ENCODE peak calls at places on chromosomes 6 and 20, in six cellular contexts. W is A549, D is HepG2, G is endothelial cell of umbilical vein, C is GM12878, S is K562. H is an unnamed sample.

GRCh38 chr6:165222315-165223025 is 86.9 kb downstream of the C6orf118 start:
- DNase-seq in W (no peak), D (no peak), G (no peak), C (no peak), S (no peak), H (no peak)

GRCh38 chr6:113570176-113570575 is 287.0 kb upstream of the MARCKS start:
- DNase-seq in W (no peak), D (no peak), G (no peak), C (no peak), S (no peak), H (no peak)

GRCh38 chr6:36216559-36216958 is 20.0 kb downstream of the BRPF3 start:
- DNase-seq in W (no peak), D (no peak), G (peak; percentile 33), C (no peak), S (no peak), H (no peak)

GRCh38 chr6:166330612-166331011 is 11.7 kb downstream of the SFT2D1 start:
- DNase-seq in W (peak; percentile 12), D (peak; percentile 89), G (no peak), C (no peak), S (peak; percentile 93), H (no peak)

GRCh38 chr6:152993431-152993830 is 9.1 kb downstream of the MTRF1L start:
- DNase-seq in W (peak; percentile 19), D (peak; percentile 30), G (no peak), C (no peak), S (no peak), H (peak; percentile 33)

GRCh38 chr6:138431276-138432062 is 27.4 kb downstream of the HEBP2 start:
- DNase-seq in W (no peak), D (no peak), G (no peak), C (no peak), S (no peak), H (peak; percentile 17)

GRCh38 chr6:43014434-43014909 is 423 bp downstream of the KLHDC3 start:
- DNase-seq in W (peak; percentile 14), D (no peak), G (peak; percentile 44), C (no peak), S (no peak), H (no peak)

GRCh38 chr6:23705691-23706090 is 420.3 kb upstream of the NRSN1 start:
- DNase-seq in W (no peak), D (no peak), G (no peak), C (no peak), S (no peak), H (no peak)

GRCh38 chr20:56439784-56440291 is 27.8 kb downstream of the CASS4 start:
- DNase-seq in W (no peak), D (no peak), G (peak; percentile 23), C (no peak), S (no peak), H (peak; percentile 36)

GRCh38 chr6:50825375-50826036 is 6.8 kb downstream of the TFAP2B start:
- DNase-seq in W (no peak), D (no peak), G (no peak), C (no peak), S (peak; percentile 68), H (no peak)

GRCh38 chr6:35051997-35052583 is 89.0 kb downstream of the TCP11 start:
- DNase-seq in W (no peak), D (peak; percentile 42), G (no peak), C (no peak), S (no peak), H (no peak)

GRCh38 chr6:166728884-166729530 is 102.0 kb upstream of the RPS6KA2 start:
- DNase-seq in W (no peak), D (no peak), G (no peak), C (no peak), S (no peak), H (peak; percentile 86)

GRCh38 chr6:91083226-91083625 is 496.4 kb upstream of the MAP3K7 start:
- DNase-seq in W (no peak), D (no peak), G (no peak), C (no peak), S (no peak), H (no peak)

GRCh38 chr6:12529364-12530019 is 187.1 kb upstream of the PHACTR1 start:
- DNase-seq in W (no peak), D (no peak), G (no peak), C (no peak), S (no peak), H (no peak)
- TF ChIP-seq MYC in W (no peak), D (no peak), G (no peak), C (no peak), S (no peak), H (no peak)

GRCh38 chr6:168231393-168231957 is 88.1 kb downstream of the DACT2 start:
- DNase-seq in W (no peak), D (no peak), G (no peak), C (no peak), S (no peak), H (no peak)
- TF ChIP-seq MYC in W (no peak), D (no peak), G (no peak), C (no peak), S (no peak), H (no peak)

DNA sequence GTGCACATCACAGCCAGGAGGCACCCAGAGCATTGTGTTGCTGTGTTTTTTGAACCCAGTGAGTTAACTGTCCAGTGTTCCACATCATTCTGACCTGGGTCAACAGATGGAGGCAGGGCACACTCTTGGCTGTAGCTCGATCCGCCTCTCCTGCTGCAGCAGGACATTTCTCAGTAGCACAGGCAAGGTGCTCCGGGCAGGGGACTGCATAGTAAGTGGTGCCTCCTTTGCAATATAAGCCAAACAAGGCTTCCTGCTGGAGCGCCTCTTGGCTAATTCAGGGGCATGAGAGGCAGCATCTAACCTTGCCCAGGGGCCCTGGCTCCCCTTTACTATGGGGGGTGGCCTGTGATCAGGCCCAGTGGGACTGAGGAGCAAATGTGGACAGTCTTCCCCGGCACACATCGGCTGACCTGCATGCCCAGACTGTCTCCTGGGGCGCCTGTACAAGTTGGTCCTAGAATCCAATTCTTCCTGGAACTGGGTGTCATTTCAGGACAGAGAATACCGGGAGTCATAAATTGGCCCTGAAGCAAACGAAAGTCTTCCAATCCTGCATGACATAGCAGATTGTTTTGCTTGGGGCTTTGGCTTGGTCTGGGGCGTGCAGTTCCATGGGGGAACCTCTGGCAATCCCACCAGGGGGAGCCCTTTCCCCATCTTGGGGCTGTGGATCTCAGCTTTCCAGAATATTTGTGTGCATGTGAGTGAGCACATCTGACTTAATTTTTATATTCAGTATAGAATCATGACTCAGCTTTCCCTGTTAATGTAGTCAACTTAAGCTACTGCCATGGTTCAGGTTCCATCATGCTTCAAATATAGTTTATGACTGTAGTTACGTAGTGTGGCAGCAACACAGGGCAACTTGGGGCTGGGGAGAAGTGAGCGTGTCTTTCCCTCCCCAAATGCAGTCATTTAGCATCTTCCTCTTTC is 56.0 kb upstream of the DDR1 start:
- DNase-seq in W (peak; percentile 70), D (peak; percentile 85), G (peak; percentile 92), C (no peak), S (peak; percentile 94), H (peak; percentile 80)
- TF ChIP-seq MYC in W (peak; percentile 29), D (peak; percentile 39), G (no peak), C (no peak), S (no peak), H (peak; percentile 47)

GRCh38 chr20:24969203-24970029 is 20.3 kb downstream of the CST7 start:
- DNase-seq in W (no peak), D (no peak), G (no peak), C (no peak), S (no peak), H (no peak)
- TF ChIP-seq MYC in W (no peak), D (no peak), G (no peak), C (no peak), S (no peak), H (no peak)

DNA sequence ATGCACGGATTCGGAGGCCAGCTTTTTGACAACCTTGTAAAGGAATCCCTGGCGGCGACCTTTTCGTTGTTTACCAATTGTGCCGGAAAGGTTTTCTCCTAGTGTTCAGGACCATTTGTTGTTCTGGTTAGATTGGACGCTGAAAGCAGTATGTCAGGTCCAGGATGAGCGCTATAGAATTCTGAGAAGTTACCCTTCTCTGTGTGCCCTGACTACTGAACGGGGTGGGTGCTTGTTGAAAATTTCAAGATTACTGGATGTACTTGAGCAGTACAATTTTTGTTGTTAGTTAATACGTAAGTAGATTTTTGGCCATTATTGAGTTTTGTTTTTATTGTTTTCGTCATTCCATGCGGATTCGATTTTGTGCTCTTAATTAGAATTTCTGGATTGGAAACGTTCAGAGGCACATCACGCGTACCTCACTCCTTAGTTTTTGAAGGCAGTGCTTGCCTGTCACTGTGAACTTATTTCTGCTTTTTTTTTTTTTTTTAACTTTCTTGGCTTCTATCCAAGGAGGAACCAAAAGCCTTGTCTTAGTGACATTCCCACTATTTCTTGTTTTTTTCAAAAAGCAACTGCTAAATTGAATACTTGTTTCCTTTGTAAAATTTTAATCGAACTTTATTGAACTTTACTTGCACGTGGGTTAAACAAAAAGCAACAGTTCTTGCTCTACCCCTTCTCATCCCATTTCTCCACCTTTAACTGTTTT is 898 bp downstream of the XRN2 start:
- DNase-seq in W (no peak), D (no peak), G (no peak), C (no peak), S (no peak), H (peak; percentile 37)
- TF ChIP-seq MYC in W (no peak), D (no peak), G (no peak), C (no peak), S (no peak), H (no peak)

DNA sequence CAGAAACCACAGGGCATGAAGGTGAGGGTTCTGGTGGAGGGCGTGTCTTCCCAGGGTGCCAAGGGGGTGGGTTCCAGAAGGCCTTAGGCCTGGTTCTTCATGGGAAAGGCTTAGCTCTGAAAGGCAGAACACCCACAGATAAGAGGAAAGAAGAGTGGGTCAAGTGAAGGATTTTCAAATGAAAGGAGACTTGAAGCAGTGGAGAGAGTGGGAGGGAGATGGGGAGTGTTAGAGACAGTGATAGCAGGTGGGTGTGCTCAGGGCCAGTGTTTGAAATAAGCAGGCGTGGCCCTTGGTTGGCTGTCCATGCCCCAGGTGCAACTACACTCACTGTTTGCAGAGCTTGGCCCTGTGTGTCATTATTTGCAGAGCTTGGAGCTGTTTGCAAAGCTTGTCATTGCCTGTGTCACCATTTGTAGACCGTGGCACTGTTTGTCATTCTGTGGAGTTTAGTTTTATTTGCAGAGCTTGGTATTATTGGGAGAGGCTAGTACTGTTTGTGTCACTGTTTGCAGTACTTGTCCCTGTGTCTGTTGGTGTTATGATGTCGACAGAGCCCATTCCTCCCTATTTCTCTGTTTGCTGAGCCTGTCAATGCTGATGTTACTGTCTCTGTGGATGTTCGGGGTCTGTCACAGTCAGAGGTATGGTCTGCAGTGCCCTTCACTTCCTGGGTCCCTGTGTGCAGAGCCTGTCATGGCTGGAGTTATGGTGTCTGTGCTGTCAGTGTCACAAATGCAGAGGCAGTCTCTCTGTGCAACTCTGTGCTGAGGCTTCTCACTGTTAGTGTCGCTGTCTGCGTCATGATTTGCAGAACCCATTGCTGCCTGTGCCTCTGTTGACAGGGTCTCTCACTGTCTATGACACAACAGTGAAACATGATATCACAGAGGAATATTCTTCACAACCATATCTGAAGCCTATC is 127.7 kb upstream of the LRFN2 start:
- DNase-seq in W (peak; percentile 18), D (peak; percentile 97), G (no peak), C (no peak), S (no peak), H (no peak)
- TF ChIP-seq MYC in W (no peak), D (no peak), G (no peak), C (no peak), S (no peak), H (no peak)

DNA sequence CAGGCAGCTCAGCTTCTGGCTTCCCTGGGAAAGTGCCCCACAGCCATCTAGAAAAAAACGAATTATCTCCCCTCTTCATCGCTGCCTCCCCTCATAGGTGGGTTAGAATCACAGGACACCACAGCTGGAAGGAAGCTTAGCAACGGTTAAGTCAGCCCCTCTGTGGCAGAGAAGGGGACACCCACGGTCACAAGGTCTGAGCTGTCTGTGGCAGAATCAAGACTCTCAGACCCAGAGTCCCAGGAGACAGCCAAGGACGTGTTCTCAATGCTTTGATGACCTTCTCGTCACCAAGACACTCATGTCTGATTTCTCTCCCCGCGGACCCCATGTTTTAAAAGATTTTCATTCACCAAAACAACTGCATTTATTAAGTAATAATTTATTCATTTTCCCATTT is 221.5 kb downstream of the NRN1 start:
- DNase-seq in W (no peak), D (no peak), G (no peak), C (no peak), S (no peak), H (no peak)
- TF ChIP-seq MYC in W (no peak), D (no peak), G (no peak), C (no peak), S (no peak), H (no peak)